ENCODE peak calls at places on chromosomes 13 and 19, in four cellular contexts. E is sigmoid colon, Y is keratinocyte, P is tibial artery. F is an unnamed sample.
A peak's percentile ranks its signal among the peaks of the same experiment; 100 is the strongest.

GRCh38 chr13:108974686-108975085 is 345.3 kb downstream of the MYO16 start:
- DNase-seq in E (no peak), Y (no peak), P (no peak), F (no peak)

GRCh38 chr19:2391118-2391725 is 31.2 kb downstream of the TMPRSS9 start:
- DNase-seq in E (no peak), Y (peak; percentile 17), P (no peak), F (no peak)

GRCh38 chr19:3979674-3980352 is 5.5 kb downstream of the EEF2 start:
- DNase-seq in E (peak; percentile 64), Y (peak; percentile 54), P (no peak), F (no peak)

GRCh38 chr13:105787518-105788085 is 747.9 kb downstream of the EFNB2 start:
- DNase-seq in E (no peak), Y (no peak), P (no peak), F (no peak)

GRCh38 chr13:95874286-95874685 is 178.9 kb downstream of the UGGT2 start:
- DNase-seq in E (no peak), Y (no peak), P (no peak), F (no peak)

GRCh38 chr19:35098413-35099049 is 17.1 kb upstream of the FXYD3 start:
- DNase-seq in E (no peak), Y (no peak), P (no peak), F (no peak)

GRCh38 chr13:20391597-20392452 is 133.8 kb downstream of the CRYL1 start:
- DNase-seq in E (no peak), Y (no peak), P (no peak), F (no peak)

GRCh38 chr13:65555973-65556372 is 1674.2 kb downstream of the PCDH9 start:
- DNase-seq in E (no peak), Y (no peak), P (no peak), F (no peak)

GRCh38 chr13:42644841-42645240 is 70.9 kb downstream of the TNFSF11 start:
- DNase-seq in E (no peak), Y (no peak), P (no peak), F (no peak)

GRCh38 chr19:34364830-34365462 is at the start of gene GPI:
- DNase-seq in E (peak; percentile 74), Y (no peak), P (peak; percentile 77), F (peak; percentile 87)

GRCh38 chr19:38977445-38978314 is 2.1 kb upstream of the FBXO17 start:
- DNase-seq in E (no peak), Y (no peak), P (no peak), F (no peak)

GRCh38 chr19:12896460-12896859 is 5.5 kb downstream of the GCDH start:
- DNase-seq in E (no peak), Y (no peak), P (no peak), F (no peak)

GRCh38 chr13:25608181-25608580 is 236.4 kb downstream of the ATP8A2 start:
- DNase-seq in E (no peak), Y (no peak), P (no peak), F (no peak)

GRCh38 chr13:112759834-112760233 is 70.0 kb downstream of the ATP11A start:
- DNase-seq in E (no peak), Y (no peak), P (no peak), F (no peak)

GRCh38 chr19:13839938-13840750 is 36.8 kb upstream of the NANOS3 start:
- DNase-seq in E (peak; percentile 84), Y (no peak), P (peak; percentile 89), F (peak; percentile 93)

GRCh38 chr19:1843646-1844394 is 4.5 kb downstream of the REXO1 start:
- DNase-seq in E (no peak), Y (no peak), P (no peak), F (no peak)

GRCh38 chr13:100537486-100537885 is 51.1 kb downstream of the GGACT start:
- DNase-seq in E (no peak), Y (no peak), P (no peak), F (no peak)

GRCh38 chr13:95546919-95547318 is 5.6 kb upstream of the CLDN10 start:
- DNase-seq in E (no peak), Y (no peak), P (no peak), F (no peak)

GRCh38 chr13:73138967-73139491 is 80.2 kb downstream of the KLF5 start:
- DNase-seq in E (no peak), Y (no peak), P (no peak), F (no peak)

GRCh38 chr13:99760456-99760855 is 211.1 kb downstream of the ZIC5 start:
- DNase-seq in E (no peak), Y (no peak), P (no peak), F (no peak)

GRCh38 chr19:32406161-32407003 is 812 bp downstream of the DPY19L3 start:
- DNase-seq in E (no peak), Y (no peak), P (no peak), F (no peak)

GRCh38 chr19:55146078-55146647 is 2.8 kb downstream of the TNNT1 start:
- DNase-seq in E (no peak), Y (no peak), P (no peak), F (no peak)

GRCh38 chr19:51387924-51388389 is at the start of gene LIM2:
- DNase-seq in E (no peak), Y (no peak), P (no peak), F (no peak)

GRCh38 chr13:51222510-51223283 is 499 bp downstream of the FAM124A start:
- DNase-seq in E (no peak), Y (no peak), P (no peak), F (no peak)

GRCh38 chr13:25217023-25217909 is 45.2 kb upstream of the AMER2 start:
- DNase-seq in E (no peak), Y (no peak), P (no peak), F (no peak)

GRCh38 chr19:50432221-50432626 is 468 bp upstream of the MYBPC2 start:
- DNase-seq in E (no peak), Y (no peak), P (no peak), F (no peak)

GRCh38 chr19:2560369-2560768 is 84.4 kb downstream of the GADD45B start:
- DNase-seq in E (peak; percentile 53), Y (no peak), P (peak; percentile 33), F (peak; percentile 30)

GRCh38 chr13:102774596-102775375 is 1.2 kb upstream of the TEX30 start:
- DNase-seq in E (no peak), Y (no peak), P (no peak), F (no peak)

GRCh38 chr13:46860734-46861133 is 36.1 kb downstream of the HTR2A start:
- DNase-seq in E (no peak), Y (no peak), P (no peak), F (no peak)

GRCh38 chr19:1168877-1169791 is 4.9 kb downstream of the SBNO2 start:
- DNase-seq in E (peak; percentile 80), Y (no peak), P (no peak), F (peak; percentile 79)

GRCh38 chr13:66586489-66586888 is 643.6 kb downstream of the PCDH9 start:
- DNase-seq in E (no peak), Y (no peak), P (no peak), F (no peak)

GRCh38 chr19:16342002-16342715 is 17.5 kb downstream of the KLF2 start:
- DNase-seq in E (no peak), Y (no peak), P (no peak), F (peak; percentile 70)
- H3K4me1 ChIP-seq in E (peaks cover 20% of the 10 kb centered on the region), Y (peaks cover 4% of the 10 kb centered on the region), P (peaks cover 30% of the 10 kb centered on the region), F (peaks cover 2% of the 10 kb centered on the region)

DNA sequence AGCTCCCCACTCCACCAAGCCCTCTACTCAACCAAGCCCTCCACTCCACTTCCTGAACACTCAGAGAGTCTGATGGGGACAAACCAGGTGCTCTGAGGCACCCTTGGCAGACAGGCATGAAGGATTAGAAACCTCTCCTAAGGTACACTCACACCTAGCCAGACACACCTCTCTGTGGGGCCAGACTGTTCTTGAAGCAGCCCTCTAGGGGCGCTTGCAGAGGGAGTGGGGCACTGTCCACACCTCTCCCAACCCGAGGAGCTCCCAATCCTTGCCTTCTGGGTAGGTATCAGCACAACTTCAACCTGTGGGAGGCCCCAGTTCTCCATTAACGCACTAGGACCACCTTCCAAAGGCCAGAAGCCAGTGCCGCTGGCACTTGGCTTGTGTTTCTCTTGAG is 108.7 kb upstream of the VSTM2B start:
- DNase-seq in E (no peak), Y (no peak), P (no peak), F (no peak)
- H3K4me3 ChIP-seq in E (no peak overlapping the region), Y (no peak overlapping the region), P (no peak overlapping the region), F (no peak overlapping the region)

GRCh38 chr19:41248895-41249294 is 15.3 kb upstream of the HNRNPUL1 start:
- DNase-seq in E (no peak), Y (no peak), P (no peak), F (no peak)

GRCh38 chr19:41249707-41250423 is 14.3 kb upstream of the HNRNPUL1 start:
- DNase-seq in E (no peak), Y (no peak), P (no peak), F (no peak)

GRCh38 chr19:41255171-41255570 is 9.0 kb upstream of the HNRNPUL1 start:
- DNase-seq in E (no peak), Y (no peak), P (no peak), F (no peak)

GRCh38 chr19:41253660-41254059 is 10.5 kb upstream of the HNRNPUL1 start:
- DNase-seq in E (no peak), Y (no peak), P (no peak), F (no peak)
- H3K36me3 ChIP-seq in E (peaks cover 62% of the 10 kb centered on the region), Y (peaks cover 56% of the 10 kb centered on the region), P (peaks cover 90% of the 10 kb centered on the region), F (peaks cover 4% of the 10 kb centered on the region)

DNA sequence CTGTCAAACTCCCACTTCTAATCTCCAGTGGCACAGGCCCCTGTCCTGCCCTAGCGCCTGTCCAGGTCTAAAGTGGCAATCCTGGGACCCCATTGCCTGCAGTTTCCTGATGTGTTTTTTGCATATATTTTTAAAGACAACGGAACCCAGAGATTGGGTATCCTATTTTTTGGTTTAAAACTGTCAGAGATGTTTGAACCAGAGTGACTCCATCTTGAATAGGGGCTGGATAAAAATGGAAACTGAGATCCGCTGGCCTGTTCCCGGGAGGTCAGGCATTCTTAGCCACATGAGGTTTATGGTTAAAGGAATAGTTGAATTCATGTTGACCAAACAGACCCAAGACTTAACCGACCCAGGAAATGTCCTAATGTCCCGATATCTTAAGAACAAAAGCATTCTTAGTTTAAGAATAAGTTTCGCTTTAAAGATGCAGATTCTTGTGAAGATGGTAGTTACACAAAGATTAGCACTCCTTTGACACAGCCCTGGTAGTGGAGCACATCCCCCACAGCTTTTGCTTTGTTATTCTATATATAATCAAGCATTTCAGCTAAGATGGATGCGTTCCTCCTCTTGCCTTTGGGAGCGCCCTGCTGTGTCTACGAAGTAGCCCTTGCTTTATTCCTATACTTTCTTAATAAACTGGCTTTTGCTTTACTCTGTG is 332.1 kb downstream of the UQCRFS1 start:
- DNase-seq in E (no peak), Y (no peak), P (no peak), F (no peak)
- H3K4me1 ChIP-seq in E (peaks cover 15% of the 10 kb centered on the region), Y (no peaks in the 10 kb centered on the region), P (no peaks in the 10 kb centered on the region), F (no peaks in the 10 kb centered on the region)